ENCODE peak calls at places on chromosomes 5 and 9, in five cellular contexts. One of them, this sample, is unnamed.

GRCh38 chr9:121445986-121446385 is 53.7 kb downstream of the GGTA1 start:
- DNase-seq in MCF 10A: peak
- DNase-seq in activated CD8-positive, alpha-beta memory T cell treated with anti-CD3 and anti-CD28 coated beads for 48 hours: no peak
- DNase-seq in neural crest cell: no peak
- DNase-seq in pons: no peak
- DNase-seq in this sample: no peak

GRCh38 chr5:18563853-18564252 is 929.6 kb downstream of the TAF11L14 start:
- DNase-seq in MCF 10A: no peak
- DNase-seq in neural crest cell: no peak
- DNase-seq in pons: no peak
- DNase-seq in activated CD8-positive, alpha-beta memory T cell treated with anti-CD3 and anti-CD28 coated beads for 48 hours: no peak
- DNase-seq in this sample: no peak

GRCh38 chr9:100525563-100525962 is 52.3 kb upstream of the CAVIN4 start:
- DNase-seq in neural crest cell: no peak
- DNase-seq in activated CD8-positive, alpha-beta memory T cell treated with anti-CD3 and anti-CD28 coated beads for 48 hours: no peak
- DNase-seq in pons: no peak
- DNase-seq in MCF 10A: peak
- DNase-seq in this sample: no peak

GRCh38 chr5:159444441-159445082 is 114.3 kb upstream of the IL12B start:
- DNase-seq in MCF 10A: peak
- DNase-seq in neural crest cell: no peak
- DNase-seq in pons: peak
- DNase-seq in activated CD8-positive, alpha-beta memory T cell treated with anti-CD3 and anti-CD28 coated beads for 48 hours: no peak
- DNase-seq in this sample: peak

GRCh38 chr9:134338394-134339182 is 12.3 kb downstream of the RXRA start:
- DNase-seq in MCF 10A: no peak
- DNase-seq in activated CD8-positive, alpha-beta memory T cell treated with anti-CD3 and anti-CD28 coated beads for 48 hours: no peak
- DNase-seq in neural crest cell: peak
- DNase-seq in pons: peak
- DNase-seq in this sample: no peak

GRCh38 chr9:129547063-129547462 is 73.8 kb downstream of the C9orf50 start:
- DNase-seq in neural crest cell: no peak
- DNase-seq in MCF 10A: no peak
- DNase-seq in activated CD8-positive, alpha-beta memory T cell treated with anti-CD3 and anti-CD28 coated beads for 48 hours: no peak
- DNase-seq in pons: no peak
- DNase-seq in this sample: no peak

GRCh38 chr5:125152461-125153189 is 406.2 kb upstream of the ZNF608 start:
- DNase-seq in pons: no peak
- DNase-seq in MCF 10A: no peak
- DNase-seq in activated CD8-positive, alpha-beta memory T cell treated with anti-CD3 and anti-CD28 coated beads for 48 hours: no peak
- DNase-seq in neural crest cell: no peak
- DNase-seq in this sample: no peak

GRCh38 chr5:675876-676698 is 17.1 kb downstream of the TPPP start:
- DNase-seq in pons: no peak
- DNase-seq in neural crest cell: no peak
- DNase-seq in activated CD8-positive, alpha-beta memory T cell treated with anti-CD3 and anti-CD28 coated beads for 48 hours: no peak
- DNase-seq in MCF 10A: no peak
- DNase-seq in this sample: no peak

GRCh38 chr9:132663120-132663519 is 6.7 kb downstream of the DDX31 start:
- DNase-seq in neural crest cell: no peak
- DNase-seq in activated CD8-positive, alpha-beta memory T cell treated with anti-CD3 and anti-CD28 coated beads for 48 hours: no peak
- DNase-seq in pons: no peak
- DNase-seq in MCF 10A: no peak
- DNase-seq in this sample: no peak

GRCh38 chr5:109016300-109016699 is 268.6 kb downstream of the FER start:
- DNase-seq in MCF 10A: no peak
- DNase-seq in activated CD8-positive, alpha-beta memory T cell treated with anti-CD3 and anti-CD28 coated beads for 48 hours: no peak
- DNase-seq in neural crest cell: no peak
- DNase-seq in pons: no peak
- DNase-seq in this sample: no peak

GRCh38 chr9:112341741-112342140 is 8.3 kb upstream of the PTBP3 start:
- DNase-seq in neural crest cell: no peak
- DNase-seq in activated CD8-positive, alpha-beta memory T cell treated with anti-CD3 and anti-CD28 coated beads for 48 hours: no peak
- DNase-seq in pons: no peak
- DNase-seq in MCF 10A: peak
- DNase-seq in this sample: no peak

GRCh38 chr5:72845889-72846288 is 29.4 kb downstream of the TNPO1 start:
- DNase-seq in pons: no peak
- DNase-seq in MCF 10A: no peak
- DNase-seq in neural crest cell: no peak
- DNase-seq in activated CD8-positive, alpha-beta memory T cell treated with anti-CD3 and anti-CD28 coated beads for 48 hours: no peak
- DNase-seq in this sample: no peak

GRCh38 chr5:96297867-96298266 is 135.2 kb downstream of the PCSK1 start:
- DNase-seq in activated CD8-positive, alpha-beta memory T cell treated with anti-CD3 and anti-CD28 coated beads for 48 hours: no peak
- DNase-seq in neural crest cell: no peak
- DNase-seq in pons: no peak
- DNase-seq in MCF 10A: peak
- DNase-seq in this sample: no peak

GRCh38 chr5:90201923-90202322 is 207.6 kb downstream of the CETN3 start:
- DNase-seq in pons: no peak
- DNase-seq in activated CD8-positive, alpha-beta memory T cell treated with anti-CD3 and anti-CD28 coated beads for 48 hours: no peak
- DNase-seq in neural crest cell: no peak
- DNase-seq in MCF 10A: peak
- DNase-seq in this sample: no peak

GRCh38 chr5:38931731-38932130 is 85.9 kb downstream of the OSMR start:
- DNase-seq in pons: no peak
- DNase-seq in activated CD8-positive, alpha-beta memory T cell treated with anti-CD3 and anti-CD28 coated beads for 48 hours: no peak
- DNase-seq in MCF 10A: no peak
- DNase-seq in neural crest cell: no peak
- DNase-seq in this sample: no peak

GRCh38 chr5:57332350-57332749 is 150.3 kb downstream of the ACTBL2 start:
- DNase-seq in pons: no peak
- DNase-seq in activated CD8-positive, alpha-beta memory T cell treated with anti-CD3 and anti-CD28 coated beads for 48 hours: no peak
- DNase-seq in MCF 10A: no peak
- DNase-seq in neural crest cell: no peak
- DNase-seq in this sample: no peak

GRCh38 chr9:93900971-93901861 is 53.9 kb downstream of the BARX1 start:
- DNase-seq in pons: no peak
- DNase-seq in activated CD8-positive, alpha-beta memory T cell treated with anti-CD3 and anti-CD28 coated beads for 48 hours: no peak
- DNase-seq in neural crest cell: no peak
- DNase-seq in MCF 10A: no peak
- DNase-seq in this sample: no peak

GRCh38 chr9:111980398-111980797 is 83.8 kb downstream of the UGCG start:
- DNase-seq in neural crest cell: no peak
- DNase-seq in MCF 10A: no peak
- DNase-seq in activated CD8-positive, alpha-beta memory T cell treated with anti-CD3 and anti-CD28 coated beads for 48 hours: no peak
- DNase-seq in pons: no peak
- DNase-seq in this sample: no peak

GRCh38 chr5:159928122-159928960 is 12.1 kb downstream of the ADRA1B start:
- DNase-seq in neural crest cell: no peak
- DNase-seq in pons: no peak
- DNase-seq in activated CD8-positive, alpha-beta memory T cell treated with anti-CD3 and anti-CD28 coated beads for 48 hours: no peak
- DNase-seq in MCF 10A: peak
- DNase-seq in this sample: no peak

GRCh38 chr5:173795601-173796000 is 92.5 kb upstream of the CPEB4 start:
- DNase-seq in MCF 10A: no peak
- DNase-seq in activated CD8-positive, alpha-beta memory T cell treated with anti-CD3 and anti-CD28 coated beads for 48 hours: no peak
- DNase-seq in pons: no peak
- DNase-seq in neural crest cell: no peak
- DNase-seq in this sample: no peak

GRCh38 chr5:170896779-170897178 is 35.0 kb downstream of the RANBP17 start:
- DNase-seq in MCF 10A: peak
- DNase-seq in activated CD8-positive, alpha-beta memory T cell treated with anti-CD3 and anti-CD28 coated beads for 48 hours: no peak
- DNase-seq in neural crest cell: peak
- DNase-seq in pons: peak
- DNase-seq in this sample: no peak

GRCh38 chr9:21964925-21965385 is 29.2 kb downstream of the CDKN2A start:
- DNase-seq in MCF 10A: no peak
- DNase-seq in neural crest cell: no peak
- DNase-seq in pons: no peak
- DNase-seq in activated CD8-positive, alpha-beta memory T cell treated with anti-CD3 and anti-CD28 coated beads for 48 hours: no peak
- DNase-seq in this sample: peak

GRCh38 chr9:17958363-17958762 is 379.5 kb downstream of the SH3GL2 start:
- DNase-seq in neural crest cell: no peak
- DNase-seq in pons: no peak
- DNase-seq in MCF 10A: no peak
- DNase-seq in activated CD8-positive, alpha-beta memory T cell treated with anti-CD3 and anti-CD28 coated beads for 48 hours: no peak
- DNase-seq in this sample: no peak

GRCh38 chr5:88813244-88813643 is 69.7 kb downstream of the MEF2C start:
- DNase-seq in activated CD8-positive, alpha-beta memory T cell treated with anti-CD3 and anti-CD28 coated beads for 48 hours: no peak
- DNase-seq in pons: no peak
- DNase-seq in MCF 10A: no peak
- DNase-seq in neural crest cell: no peak
- DNase-seq in this sample: no peak

GRCh38 chr5:138595396-138595795 is 20.2 kb upstream of the HSPA9 start:
- DNase-seq in pons: peak
- DNase-seq in neural crest cell: no peak
- DNase-seq in activated CD8-positive, alpha-beta memory T cell treated with anti-CD3 and anti-CD28 coated beads for 48 hours: no peak
- DNase-seq in MCF 10A: no peak
- DNase-seq in this sample: no peak

GRCh38 chr5:112012112-112012511 is 255.1 kb upstream of the NREP start:
- DNase-seq in neural crest cell: no peak
- DNase-seq in activated CD8-positive, alpha-beta memory T cell treated with anti-CD3 and anti-CD28 coated beads for 48 hours: no peak
- DNase-seq in MCF 10A: no peak
- DNase-seq in pons: peak
- DNase-seq in this sample: no peak

GRCh38 chr9:93558503-93558902 is 17.9 kb upstream of the PHF2 start:
- DNase-seq in pons: no peak
- DNase-seq in neural crest cell: no peak
- DNase-seq in MCF 10A: no peak
- DNase-seq in activated CD8-positive, alpha-beta memory T cell treated with anti-CD3 and anti-CD28 coated beads for 48 hours: no peak
- DNase-seq in this sample: no peak

GRCh38 chr5:173778784-173779304 is 109.3 kb upstream of the CPEB4 start:
- DNase-seq in MCF 10A: peak
- DNase-seq in activated CD8-positive, alpha-beta memory T cell treated with anti-CD3 and anti-CD28 coated beads for 48 hours: no peak
- DNase-seq in neural crest cell: no peak
- DNase-seq in pons: no peak
- DNase-seq in this sample: no peak

GRCh38 chr5:123916331-123917121 is 404.5 kb downstream of the CSNK1G3 start:
- DNase-seq in MCF 10A: peak
- DNase-seq in pons: no peak
- DNase-seq in neural crest cell: no peak
- DNase-seq in activated CD8-positive, alpha-beta memory T cell treated with anti-CD3 and anti-CD28 coated beads for 48 hours: no peak
- DNase-seq in this sample: no peak

GRCh38 chr9:93089481-93089991 is 6.5 kb upstream of the CARD19 start:
- DNase-seq in MCF 10A: no peak
- DNase-seq in pons: no peak
- DNase-seq in neural crest cell: no peak
- DNase-seq in activated CD8-positive, alpha-beta memory T cell treated with anti-CD3 and anti-CD28 coated beads for 48 hours: no peak
- DNase-seq in this sample: no peak

GRCh38 chr5:135429326-135429725 is 17.8 kb downstream of the DCANP1 start:
- DNase-seq in pons: no peak
- DNase-seq in neural crest cell: no peak
- DNase-seq in activated CD8-positive, alpha-beta memory T cell treated with anti-CD3 and anti-CD28 coated beads for 48 hours: no peak
- DNase-seq in MCF 10A: no peak
- DNase-seq in this sample: no peak

GRCh38 chr5:31854181-31854624 is 215.3 kb downstream of the PDZD2 start:
- DNase-seq in activated CD8-positive, alpha-beta memory T cell treated with anti-CD3 and anti-CD28 coated beads for 48 hours: no peak
- DNase-seq in neural crest cell: no peak
- DNase-seq in MCF 10A: peak
- DNase-seq in pons: peak
- DNase-seq in this sample: no peak

GRCh38 chr9:16637218-16637617 is 233.3 kb downstream of the BNC2 start:
- DNase-seq in pons: no peak
- DNase-seq in MCF 10A: peak
- DNase-seq in neural crest cell: no peak
- DNase-seq in activated CD8-positive, alpha-beta memory T cell treated with anti-CD3 and anti-CD28 coated beads for 48 hours: no peak
- DNase-seq in this sample: no peak

GRCh38 chr9:37381094-37381741 is 41.3 kb upstream of the GRHPR start:
- DNase-seq in activated CD8-positive, alpha-beta memory T cell treated with anti-CD3 and anti-CD28 coated beads for 48 hours: no peak
- DNase-seq in pons: no peak
- DNase-seq in neural crest cell: no peak
- DNase-seq in MCF 10A: no peak
- DNase-seq in this sample: no peak

GRCh38 chr9:2859776-2860379 is 16.0 kb upstream of the PUM3 start:
- DNase-seq in neural crest cell: peak
- DNase-seq in MCF 10A: peak
- DNase-seq in activated CD8-positive, alpha-beta memory T cell treated with anti-CD3 and anti-CD28 coated beads for 48 hours: no peak
- DNase-seq in pons: peak
- DNase-seq in this sample: peak